ENCODE peak calls at places on chromosomes 4 and X, in five cellular contexts. One of them, this sample, is unnamed.

GRCh38 chr4:125187621-125188176 is 127.1 kb upstream of the FAT4 start:
- DNase-seq in AG09319: no peak
- DNase-seq in uterus: no peak
- DNase-seq in neural progenitor cell: no peak
- DNase-seq in lower leg skin: peak; percentile 18
- DNase-seq in this sample: no peak

GRCh38 chrX:15973299-15973698 is 118.7 kb upstream of the AP1S2 start:
- DNase-seq in AG09319: no peak
- DNase-seq in lower leg skin: no peak
- DNase-seq in uterus: no peak
- DNase-seq in neural progenitor cell: peak; percentile 63
- DNase-seq in this sample: no peak

GRCh38 chr4:129326810-129327209 is 230.9 kb downstream of the C4orf33 start:
- DNase-seq in neural progenitor cell: no peak
- DNase-seq in lower leg skin: no peak
- DNase-seq in uterus: no peak
- DNase-seq in AG09319: no peak
- DNase-seq in this sample: no peak

GRCh38 chr4:101262683-101263082 is 84.6 kb downstream of the PPP3CA start:
- DNase-seq in AG09319: no peak
- DNase-seq in uterus: no peak
- DNase-seq in lower leg skin: no peak
- DNase-seq in neural progenitor cell: peak; percentile 24
- DNase-seq in this sample: no peak

GRCh38 chr4:27463816-27464215 is 603.2 kb downstream of the STIM2 start:
- DNase-seq in neural progenitor cell: no peak
- DNase-seq in lower leg skin: no peak
- DNase-seq in AG09319: no peak
- DNase-seq in uterus: no peak
- DNase-seq in this sample: no peak

GRCh38 chr4:22268350-22269025 is 247.4 kb downstream of the ADGRA3 start:
- DNase-seq in lower leg skin: no peak
- DNase-seq in uterus: no peak
- DNase-seq in AG09319: no peak
- DNase-seq in neural progenitor cell: no peak
- DNase-seq in this sample: no peak

GRCh38 chr4:101178731-101179130 is 168.6 kb downstream of the PPP3CA start:
- DNase-seq in uterus: no peak
- DNase-seq in neural progenitor cell: no peak
- DNase-seq in lower leg skin: no peak
- DNase-seq in AG09319: no peak
- DNase-seq in this sample: no peak

GRCh38 chr4:161990721-161991120 is 173.1 kb downstream of the FSTL5 start:
- DNase-seq in lower leg skin: no peak
- DNase-seq in AG09319: no peak
- DNase-seq in uterus: no peak
- DNase-seq in neural progenitor cell: no peak
- DNase-seq in this sample: no peak

GRCh38 chrX:65697915-65698796 is 30.7 kb downstream of the MSN start:
- DNase-seq in lower leg skin: no peak
- DNase-seq in neural progenitor cell: no peak
- DNase-seq in uterus: no peak
- DNase-seq in AG09319: no peak
- DNase-seq in this sample: no peak

GRCh38 chr4:86934147-86934771 is 552 bp upstream of the AFF1 start:
- DNase-seq in AG09319: no peak
- DNase-seq in uterus: no peak
- DNase-seq in neural progenitor cell: peak; percentile 35
- DNase-seq in lower leg skin: peak; percentile 14
- DNase-seq in this sample: no peak

GRCh38 chr4:168309781-168310180 is 8.8 kb downstream of the DDX60 start:
- DNase-seq in neural progenitor cell: no peak
- DNase-seq in AG09319: no peak
- DNase-seq in uterus: no peak
- DNase-seq in lower leg skin: no peak
- DNase-seq in this sample: no peak

GRCh38 chr4:39256436-39256835 is 74.1 kb downstream of the WDR19 start:
- DNase-seq in uterus: no peak
- DNase-seq in neural progenitor cell: no peak
- DNase-seq in lower leg skin: no peak
- DNase-seq in AG09319: no peak
- DNase-seq in this sample: no peak

GRCh38 chr4:110636677-110637407 is 14.0 kb upstream of the PITX2 start:
- DNase-seq in uterus: no peak
- DNase-seq in lower leg skin: no peak
- DNase-seq in AG09319: no peak
- DNase-seq in neural progenitor cell: peak; percentile 85
- DNase-seq in this sample: peak; percentile 80

GRCh38 chr4:99834569-99834968 is 17.9 kb downstream of the DAPP1 start:
- DNase-seq in lower leg skin: no peak
- DNase-seq in AG09319: no peak
- DNase-seq in uterus: no peak
- DNase-seq in neural progenitor cell: no peak
- DNase-seq in this sample: no peak

GRCh38 chr4:2091990-2092652 is 33.0 kb downstream of the NAT8L start:
- DNase-seq in uterus: no peak
- DNase-seq in lower leg skin: no peak
- DNase-seq in neural progenitor cell: no peak
- DNase-seq in AG09319: no peak
- DNase-seq in this sample: no peak

GRCh38 chr4:3712936-3713335 is 53.2 kb upstream of the ADRA2C start:
- DNase-seq in lower leg skin: no peak
- DNase-seq in AG09319: no peak
- DNase-seq in neural progenitor cell: no peak
- DNase-seq in uterus: no peak
- DNase-seq in this sample: no peak

GRCh38 chrX:139600105-139600504 is 69.6 kb downstream of the F9 start:
- DNase-seq in neural progenitor cell: no peak
- DNase-seq in lower leg skin: no peak
- DNase-seq in uterus: no peak
- DNase-seq in AG09319: no peak
- DNase-seq in this sample: no peak

DNA sequence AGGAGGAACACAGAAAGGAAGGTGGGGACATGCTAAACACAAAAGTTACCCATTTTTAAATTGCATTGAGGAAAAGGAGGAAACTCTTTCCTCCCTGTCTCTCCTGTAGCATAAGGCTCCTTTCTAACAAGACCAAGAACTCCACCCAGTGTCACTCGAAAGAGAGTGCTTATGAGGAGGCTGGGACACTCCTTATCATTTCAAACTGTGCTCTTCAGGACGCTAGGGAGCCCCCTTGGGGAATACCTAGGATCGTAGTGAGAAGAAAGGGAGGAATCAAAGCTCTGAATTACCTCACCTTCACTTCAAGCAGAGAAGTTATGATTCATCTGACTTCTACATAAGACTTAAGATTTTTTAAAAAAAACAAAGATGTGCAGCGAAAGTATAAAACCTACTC is 65.5 kb downstream of the F9 start:
- DNase-seq in AG09319: no peak
- DNase-seq in neural progenitor cell: peak; percentile 8
- DNase-seq in uterus: no peak
- DNase-seq in lower leg skin: no peak
- DNase-seq in this sample: no peak
- TF ChIP-seq CTCF in AG09319: no peak
- TF ChIP-seq CTCF in neural progenitor cell: no peak
- TF ChIP-seq CTCF in uterus: no peak
- TF ChIP-seq CTCF in lower leg skin: no peak
- TF ChIP-seq CTCF in this sample: no peak

DNA sequence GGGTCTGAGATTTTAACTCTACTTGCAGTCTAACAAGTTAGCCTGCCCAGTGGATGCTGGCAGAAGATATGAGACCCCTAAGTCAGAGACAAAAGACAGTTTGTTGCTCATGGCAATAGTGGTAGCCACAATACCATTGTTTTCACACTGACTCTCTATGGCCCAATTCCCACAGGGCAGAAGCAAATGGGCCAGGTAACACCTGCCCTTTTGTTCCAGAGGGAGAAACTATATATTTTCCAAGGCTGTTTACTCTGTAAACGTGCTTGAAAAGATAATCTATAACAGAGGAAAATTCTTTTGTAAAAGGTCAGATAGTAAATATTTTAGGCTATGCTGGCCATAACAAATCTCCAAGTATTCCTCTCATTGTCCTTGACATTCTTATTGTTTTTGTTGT is 57.2 kb upstream of the NPNT start:
- DNase-seq in lower leg skin: no peak
- DNase-seq in uterus: no peak
- DNase-seq in AG09319: no peak
- DNase-seq in neural progenitor cell: no peak
- DNase-seq in this sample: no peak
- TF ChIP-seq CTCF in lower leg skin: no peak
- TF ChIP-seq CTCF in uterus: no peak
- TF ChIP-seq CTCF in AG09319: no peak
- TF ChIP-seq CTCF in neural progenitor cell: no peak
- TF ChIP-seq CTCF in this sample: no peak

DNA sequence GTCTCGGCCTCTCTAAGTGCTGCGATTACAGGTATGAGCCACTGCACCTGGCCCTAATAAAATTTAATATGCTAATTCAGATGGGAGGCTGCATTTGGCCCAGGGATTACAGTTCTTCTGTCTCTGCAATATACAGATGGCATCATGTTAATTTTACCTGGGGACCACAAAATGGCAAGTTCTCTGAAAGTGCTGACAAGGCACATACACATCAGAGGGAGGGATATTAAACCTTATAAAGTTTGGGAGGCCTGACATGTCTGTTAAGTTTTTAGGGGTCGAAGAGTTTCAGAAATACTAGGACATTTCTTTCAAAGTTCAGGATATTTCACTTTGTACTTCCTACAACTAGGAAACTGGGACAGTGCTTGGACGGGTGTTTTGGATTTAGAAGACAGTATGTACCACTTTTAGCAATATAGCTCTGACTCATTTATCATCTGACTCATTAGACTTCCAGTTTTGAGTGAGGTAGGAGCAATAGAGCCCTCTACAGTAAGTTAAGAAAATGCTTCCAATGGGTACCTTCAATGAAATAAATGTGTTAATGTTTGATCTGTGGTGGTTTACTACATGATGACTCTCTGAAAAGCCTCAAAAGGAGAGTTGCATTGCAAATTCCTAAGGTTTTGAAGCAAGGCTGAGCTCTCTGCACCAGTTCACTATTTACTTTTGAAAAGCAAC is 981.0 kb upstream of the HS3ST1 start:
- DNase-seq in uterus: no peak
- DNase-seq in neural progenitor cell: no peak
- DNase-seq in lower leg skin: no peak
- DNase-seq in AG09319: no peak
- DNase-seq in this sample: no peak
- TF ChIP-seq CTCF in uterus: no peak
- TF ChIP-seq CTCF in neural progenitor cell: no peak
- TF ChIP-seq CTCF in lower leg skin: no peak
- TF ChIP-seq CTCF in AG09319: no peak
- TF ChIP-seq CTCF in this sample: no peak

GRCh38 chr4:37827802-37828321 is 1.4 kb downstream of the PGM2 start:
- DNase-seq in uterus: no peak
- DNase-seq in lower leg skin: no peak
- DNase-seq in AG09319: no peak
- DNase-seq in neural progenitor cell: peak; percentile 66
- DNase-seq in this sample: no peak

GRCh38 chr4:37828843-37829242 is 2.4 kb downstream of the PGM2 start:
- DNase-seq in neural progenitor cell: no peak
- DNase-seq in uterus: no peak
- DNase-seq in lower leg skin: no peak
- DNase-seq in AG09319: no peak
- DNase-seq in this sample: no peak

GRCh38 chr4:37827030-37827705 is 682 bp downstream of the PGM2 start:
- DNase-seq in AG09319: no peak
- DNase-seq in uterus: no peak
- DNase-seq in neural progenitor cell: no peak
- DNase-seq in lower leg skin: no peak
- DNase-seq in this sample: no peak

GRCh38 chr4:37825943-37826281 is 574 bp upstream of the PGM2 start:
- DNase-seq in neural progenitor cell: no peak
- DNase-seq in lower leg skin: no peak
- DNase-seq in uterus: no peak
- DNase-seq in AG09319: no peak
- DNase-seq in this sample: peak; percentile 38

DNA sequence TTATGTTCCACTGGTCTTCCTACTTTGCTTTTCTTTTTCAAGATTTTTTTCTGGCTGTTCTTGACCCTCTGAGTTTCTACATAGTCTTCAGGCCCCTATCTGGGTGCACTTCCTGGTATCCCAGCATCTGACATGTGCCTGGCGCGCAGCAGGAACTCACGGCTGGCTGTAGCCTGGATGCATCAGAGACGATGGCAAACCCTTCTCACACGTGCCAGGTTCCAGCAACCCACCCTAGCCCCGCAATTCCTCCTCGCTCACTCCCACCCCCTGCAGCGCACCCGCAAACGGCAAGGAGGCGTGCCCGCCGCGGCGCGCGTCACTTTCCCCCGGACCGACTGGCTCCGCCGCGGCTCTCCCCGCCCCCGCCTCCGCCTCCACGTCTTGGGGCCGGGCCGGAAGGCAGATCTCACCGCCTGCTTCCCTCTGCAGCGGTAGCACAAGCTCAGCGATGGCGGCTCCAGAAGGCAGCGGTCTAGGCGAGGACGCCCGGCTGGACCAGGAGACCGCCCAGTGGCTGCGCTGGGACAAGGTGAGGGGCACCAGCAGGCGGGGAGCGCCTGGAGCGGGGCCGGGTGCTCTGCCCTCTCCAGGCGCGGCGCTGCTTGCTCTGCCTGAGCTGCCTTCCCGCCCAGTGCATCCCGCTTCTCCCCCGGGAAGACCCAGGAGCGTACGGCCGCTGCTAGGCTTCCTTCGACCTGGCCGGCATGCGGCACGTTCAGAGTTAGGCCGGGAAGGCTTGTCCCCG is at the start of gene PGM2:
- DNase-seq in lower leg skin: peak; percentile 84
- DNase-seq in uterus: peak; percentile 87
- DNase-seq in neural progenitor cell: peak; percentile 92
- DNase-seq in AG09319: peak; percentile 29
- DNase-seq in this sample: peak; percentile 84
- TF ChIP-seq CTCF in lower leg skin: no peak
- TF ChIP-seq CTCF in uterus: no peak
- TF ChIP-seq CTCF in neural progenitor cell: peak; percentile 14
- TF ChIP-seq CTCF in AG09319: no peak
- TF ChIP-seq CTCF in this sample: peak; percentile 5

This sample was measured in mesothelial cell of epicardium.